ENCODE peak calls at places on chromosomes 3 and 15, in seven cellular contexts. P, M, J, V, B, G and L are unnamed samples.

GRCh38 chr3:79604681-79605080 is 163.1 kb downstream of the ROBO1 start:
- DNase-seq in J (no peak), B (no peak), V (no peak), M (no peak), G (peak), P (no peak), L (no peak)

GRCh38 chr3:32883817-32884216 is 66.0 kb downstream of the TRIM71 start:
- DNase-seq in J (no peak), G (no peak), M (no peak), V (no peak), B (no peak), P (no peak), L (no peak)

GRCh38 chr3:134103470-134103869 is 73.7 kb upstream of the SLCO2A1 start:
- DNase-seq in J (no peak), P (no peak), M (no peak), B (no peak), V (no peak), G (no peak), L (no peak)

GRCh38 chr3:59101091-59101738 is 51.4 kb upstream of the CFAP20DC start:
- DNase-seq in P (no peak), B (no peak), V (no peak), M (no peak), J (no peak), G (no peak), L (no peak)

GRCh38 chr15:55279746-55280351 is 9.8 kb downstream of the RAB27A start:
- DNase-seq in P (peak), V (peak), J (no peak), B (no peak), M (no peak), G (peak), L (peak)

GRCh38 chr15:90013503-90013937 is 12.4 kb downstream of the ZNF710 start:
- DNase-seq in V (no peak), P (no peak), M (no peak), B (no peak), G (no peak), J (no peak), L (peak)

GRCh38 chr3:112388972-112389371 is 56.0 kb downstream of the CD200 start:
- DNase-seq in G (no peak), V (no peak), B (no peak), M (no peak), J (no peak), P (no peak), L (no peak)

GRCh38 chr15:31586841-31587240 is 260.2 kb downstream of the KLF13 start:
- DNase-seq in V (no peak), G (no peak), J (no peak), B (no peak), M (no peak), P (no peak), L (no peak)